ENCODE peak calls at places on chromosomes 12 and 14, in five cellular contexts. E is B cell, R is natural killer cell, B is cardiac fibroblast, S is progenitor cell of endocrine pancreas. K is an unnamed sample.

GRCh38 chr12:124126950-124127349 is 153.9 kb downstream of the ZNF664 start:
- DNase-seq in E (no peak), R (no peak), B (no peak), S (no peak), K (no peak)

GRCh38 chr14:105856676-105857222 is 330.4 kb downstream of the TMEM121 start:
- DNase-seq in E (peak; percentile 28), R (peak; percentile 5), B (no peak), S (no peak), K (no peak)

GRCh38 chr14:76901171-76902055 is 75.2 kb downstream of the LRRC74A start:
- DNase-seq in E (no peak), R (no peak), B (peak; percentile 56), S (no peak), K (no peak)

GRCh38 chr14:91997492-91997891 is 42.4 kb downstream of the TRIP11 start:
- DNase-seq in E (no peak), R (no peak), B (no peak), S (no peak), K (no peak)

GRCh38 chr12:51924551-51925399 is 17.5 kb downstream of the ACVRL1 start:
- DNase-seq in E (no peak), R (no peak), B (no peak), S (no peak), K (no peak)

GRCh38 chr12:8948711-8949524 is 527 bp downstream of the M6PR start:
- DNase-seq in E (peak; percentile 24), R (peak; percentile 15), B (peak; percentile 50), S (no peak), K (no peak)

GRCh38 chr12:41684997-41685396 is 459.7 kb downstream of the GXYLT1 start:
- DNase-seq in E (no peak), R (no peak), B (no peak), S (no peak), K (no peak)

GRCh38 chr12:7695159-7695930 is at the start of gene GDF3:
- DNase-seq in E (no peak), R (no peak), B (peak; percentile 24), S (no peak), K (peak; percentile 6)

GRCh38 chr14:69990319-69990718 is 111.1 kb downstream of the SMOC1 start:
- DNase-seq in E (no peak), R (no peak), B (no peak), S (no peak), K (no peak)

GRCh38 chr14:51711505-51711904 is 59.8 kb downstream of the FRMD6 start:
- DNase-seq in E (no peak), R (no peak), B (no peak), S (no peak), K (no peak)
- TF ChIP-seq CTCF in E (no peak), R (no peak), B (no peak), S (no peak), K (no peak)

GRCh38 chr12:113149361-113150150 is at the start of gene CFAP73:
- DNase-seq in E (no peak), R (no peak), B (peak; percentile 94), S (peak; percentile 64), K (peak; percentile 96)
- TF ChIP-seq CTCF in E (no peak), R (no peak), B (no peak), S (peak; percentile 18), K (peak; percentile 34)

GRCh38 chr12:103401421-103401820 is 94.3 kb downstream of the C12orf42 start:
- DNase-seq in E (peak; percentile 14), R (no peak), B (no peak), S (no peak), K (peak; percentile 15)
- TF ChIP-seq CTCF in E (no peak), R (no peak), B (no peak), S (no peak), K (no peak)

DNA sequence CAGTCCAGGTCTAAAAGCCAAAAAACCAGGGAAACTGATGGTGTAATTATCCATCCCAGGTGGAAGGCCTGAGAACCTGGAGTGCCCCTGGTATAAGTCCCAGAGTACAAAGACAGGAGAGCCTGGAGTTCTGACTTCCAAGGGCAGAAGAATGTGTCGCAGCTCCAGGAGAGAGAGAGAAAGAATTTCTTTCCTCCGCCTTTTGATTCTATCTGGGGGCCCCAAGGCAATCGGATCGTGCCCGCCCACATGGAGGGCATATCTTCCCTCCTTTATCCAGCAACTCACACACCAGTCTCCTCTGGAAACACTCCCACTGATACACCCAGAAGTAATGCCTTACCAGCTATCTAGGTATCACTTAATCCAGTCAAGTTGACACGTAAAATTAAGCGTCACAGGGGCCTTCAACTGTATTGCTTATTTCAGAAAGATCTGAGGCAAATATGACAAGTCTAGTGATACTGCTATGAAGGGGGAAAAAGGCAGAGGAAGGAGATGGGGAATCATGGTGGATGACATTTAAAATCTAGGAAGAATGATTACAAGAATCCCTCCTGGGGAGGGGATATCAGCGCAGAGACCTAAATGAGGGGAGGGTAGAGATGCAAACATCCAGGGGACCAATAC is 30.5 kb upstream of the LRP6 start:
- DNase-seq in E (no peak), R (no peak), B (no peak), S (no peak), K (no peak)
- TF ChIP-seq CTCF in E (no peak), R (no peak), B (no peak), S (no peak), K (no peak)

DNA sequence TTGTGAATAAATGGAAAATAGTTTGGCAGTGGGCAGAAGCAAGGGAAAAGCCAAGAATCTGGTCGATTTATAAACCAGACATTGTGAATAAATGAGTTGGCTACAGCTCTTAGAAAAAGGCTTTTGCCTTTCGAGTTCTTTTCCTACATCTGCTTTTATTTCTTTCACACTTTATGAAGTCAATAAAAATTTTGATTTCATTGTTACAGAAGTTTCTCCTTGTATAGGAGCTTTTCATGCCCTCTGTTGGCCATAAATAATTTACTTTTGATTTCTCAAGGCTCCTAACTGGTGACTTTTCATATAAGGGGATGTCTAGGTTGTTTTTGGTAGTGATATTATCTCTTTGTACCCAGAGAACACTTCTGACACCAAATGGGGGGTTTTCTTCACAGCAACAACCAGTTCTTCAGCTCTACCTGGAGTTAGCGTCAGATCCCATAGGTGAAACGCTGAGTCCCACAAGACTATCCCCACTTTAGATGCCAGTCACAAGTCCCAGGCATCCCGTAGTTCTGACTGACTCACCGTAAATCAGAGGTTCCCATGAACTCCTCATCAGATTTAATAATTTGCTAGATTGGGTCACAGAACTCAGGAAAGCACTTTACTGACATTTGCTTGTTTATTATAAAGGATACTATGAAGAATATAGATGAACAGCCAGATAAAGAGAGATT is 136.4 kb upstream of the DNM1L start:
- DNase-seq in E (no peak), R (no peak), B (no peak), S (no peak), K (no peak)
- TF ChIP-seq CTCF in E (no peak), R (no peak), B (no peak), S (no peak), K (no peak)

GRCh38 chr14:74952697-74953484 is 2.5 kb downstream of the PGF start:
- DNase-seq in E (no peak), R (no peak), B (no peak), S (no peak), K (no peak)
- TF ChIP-seq CTCF in E (no peak), R (no peak), B (no peak), S (no peak), K (no peak)

DNA sequence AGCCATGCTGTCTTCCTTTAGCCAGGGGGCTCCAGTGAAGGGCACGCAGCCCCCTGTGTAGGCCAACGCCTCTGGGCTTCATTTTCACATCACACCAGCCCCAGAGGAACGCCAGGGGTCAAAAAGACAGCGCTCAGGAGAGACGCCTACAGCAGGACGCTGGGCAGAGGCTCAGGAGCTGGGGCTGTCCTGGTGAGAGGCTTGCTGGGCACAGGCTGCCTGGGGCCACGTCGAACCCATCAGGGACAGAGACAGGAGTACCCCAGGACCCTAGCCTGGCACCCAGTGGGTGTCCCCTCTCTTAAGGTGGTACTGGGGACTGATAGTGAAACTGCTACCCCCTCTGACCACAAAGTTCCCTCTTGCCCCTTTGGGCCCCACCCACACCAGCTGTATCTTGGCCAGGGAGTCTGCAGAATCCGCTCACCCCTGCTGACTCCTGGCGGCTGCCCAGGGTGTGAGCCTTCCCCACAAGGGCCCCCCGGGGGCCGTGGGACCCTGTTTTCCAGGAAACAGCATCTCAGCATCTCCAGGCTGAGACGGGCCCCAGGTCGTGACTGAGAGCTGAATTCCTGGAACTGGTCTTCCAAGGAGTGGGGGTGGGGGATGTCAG is 321.7 kb upstream of the RTL1 start:
- DNase-seq in E (no peak), R (no peak), B (peak; percentile 4), S (no peak), K (no peak)
- TF ChIP-seq CTCF in E (no peak), R (no peak), B (no peak), S (no peak), K (no peak)

K was measured in Calu3.